ENCODE peak calls at places on chromosomes 6 and 20, in four cellular contexts. One of them, this sample, is unnamed.
A peak's percentile ranks its signal among the peaks of the same experiment; 100 is the strongest.

GRCh38 chr20:53795170-53795569 is 201.5 kb upstream of the ZNF217 start:
- DNase-seq in K562: no peak
- DNase-seq in GM12878: no peak
- DNase-seq in IMR-90: peak; percentile 55
- DNase-seq in this sample: no peak

GRCh38 chr6:55668625-55669024 is 89.6 kb upstream of the HMGCLL1 start:
- DNase-seq in K562: no peak
- DNase-seq in GM12878: no peak
- DNase-seq in IMR-90: peak; percentile 44
- DNase-seq in this sample: peak; percentile 18

GRCh38 chr6:132964101-132964867 is 149.9 kb downstream of the RPS12 start:
- DNase-seq in K562: peak; percentile 32
- DNase-seq in GM12878: no peak
- DNase-seq in IMR-90: peak; percentile 87
- DNase-seq in this sample: peak; percentile 97

GRCh38 chr20:31606928-31607639 is 2.0 kb downstream of the ID1 start:
- DNase-seq in K562: peak; percentile 78
- DNase-seq in GM12878: no peak
- DNase-seq in IMR-90: peak; percentile 67
- DNase-seq in this sample: peak; percentile 60

GRCh38 chr6:106666290-106667021 is 37.1 kb downstream of the QRSL1 start:
- DNase-seq in K562: no peak
- DNase-seq in GM12878: peak; percentile 64
- DNase-seq in IMR-90: no peak
- DNase-seq in this sample: no peak

GRCh38 chr6:81814365-81815109 is 62.1 kb upstream of the TENT5A start:
- DNase-seq in K562: no peak
- DNase-seq in GM12878: no peak
- DNase-seq in IMR-90: peak; percentile 9
- DNase-seq in this sample: no peak

GRCh38 chr6:82840571-82840970 is 225.1 kb downstream of the UBE3D start:
- DNase-seq in K562: no peak
- DNase-seq in GM12878: no peak
- DNase-seq in IMR-90: peak; percentile 2
- DNase-seq in this sample: no peak

GRCh38 chr6:133837801-133838349 is 51.0 kb upstream of the TCF21 start:
- DNase-seq in K562: peak; percentile 61
- DNase-seq in GM12878: no peak
- DNase-seq in IMR-90: no peak
- DNase-seq in this sample: peak; percentile 34

GRCh38 chr20:63978319-63979220 is 872 bp downstream of the SAMD10 start:
- DNase-seq in K562: peak; percentile 72
- DNase-seq in GM12878: no peak
- DNase-seq in IMR-90: peak; percentile 43
- DNase-seq in this sample: peak; percentile 30

GRCh38 chr20:9177278-9177677 is 108.4 kb downstream of the PLCB4 start:
- DNase-seq in K562: no peak
- DNase-seq in GM12878: no peak
- DNase-seq in IMR-90: no peak
- DNase-seq in this sample: no peak

DNA sequence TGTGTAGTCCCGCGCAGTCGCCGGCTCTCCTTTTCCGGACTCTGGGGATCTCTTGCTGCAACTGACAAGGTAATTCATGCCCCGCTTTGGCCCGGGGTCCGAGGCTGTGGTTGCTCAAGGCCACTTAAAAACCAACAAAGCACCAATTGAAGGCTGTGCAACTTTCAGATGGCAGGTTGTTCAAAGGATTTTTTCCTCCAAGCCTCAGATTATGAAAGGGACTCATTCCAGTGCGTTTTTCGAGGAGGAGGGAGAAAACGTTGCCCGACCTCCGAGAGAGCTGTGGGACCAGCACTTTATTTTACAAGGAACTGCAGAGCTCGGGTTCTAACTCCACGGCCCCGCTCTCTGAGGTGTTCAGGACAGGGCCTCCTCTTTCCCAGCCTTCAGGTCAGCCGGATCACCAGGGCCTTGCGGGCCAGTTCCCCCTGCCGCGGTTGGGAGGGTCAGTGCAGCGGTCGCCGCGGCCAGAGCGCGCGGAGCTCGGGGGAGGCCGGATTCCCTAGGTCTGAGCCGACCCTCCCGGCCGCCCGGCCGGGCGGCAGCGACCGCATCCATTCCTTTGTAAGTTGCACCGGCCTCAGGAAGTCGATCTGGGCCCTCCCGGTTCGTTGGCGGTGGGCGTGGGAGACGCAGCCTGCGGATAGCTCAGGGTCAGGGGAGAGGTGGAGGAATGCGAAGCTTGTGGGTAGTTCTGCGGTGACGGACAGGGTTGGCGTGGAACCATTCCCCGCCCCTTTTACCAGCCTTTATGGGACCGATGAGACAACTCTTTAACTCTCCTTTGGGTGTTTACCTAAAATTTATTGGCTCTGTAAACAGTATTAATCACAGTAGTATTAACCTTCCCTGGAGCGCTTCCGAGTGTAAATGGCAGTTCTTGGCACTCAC is 1.6 kb downstream of the UTRN start:
- DNase-seq in K562: peak; percentile 14
- DNase-seq in GM12878: no peak
- DNase-seq in IMR-90: peak; percentile 93
- DNase-seq in this sample: peak; percentile 94
- TF ChIP-seq FOS in K562: no peak
- TF ChIP-seq FOS in GM12878: no peak
- TF ChIP-seq FOS in IMR-90: no peak
- TF ChIP-seq FOS in this sample: peak; percentile 7

GRCh38 chr6:164345340-164345739 is 930.8 kb downstream of the QKI start:
- DNase-seq in K562: no peak
- DNase-seq in GM12878: no peak
- DNase-seq in IMR-90: no peak
- DNase-seq in this sample: no peak
- TF ChIP-seq CTCF in K562: no peak
- TF ChIP-seq CTCF in GM12878: no peak
- TF ChIP-seq CTCF in IMR-90: no peak
- TF ChIP-seq CTCF in this sample: no peak

GRCh38 chr6:89321571-89321970 is 6.5 kb upstream of the GABRR2 start:
- DNase-seq in K562: peak; percentile 34
- DNase-seq in GM12878: peak; percentile 28
- DNase-seq in IMR-90: no peak
- DNase-seq in this sample: no peak
- TF ChIP-seq FOS in K562: no peak
- TF ChIP-seq FOS in GM12878: no peak
- TF ChIP-seq FOS in IMR-90: no peak
- TF ChIP-seq FOS in this sample: no peak

DNA sequence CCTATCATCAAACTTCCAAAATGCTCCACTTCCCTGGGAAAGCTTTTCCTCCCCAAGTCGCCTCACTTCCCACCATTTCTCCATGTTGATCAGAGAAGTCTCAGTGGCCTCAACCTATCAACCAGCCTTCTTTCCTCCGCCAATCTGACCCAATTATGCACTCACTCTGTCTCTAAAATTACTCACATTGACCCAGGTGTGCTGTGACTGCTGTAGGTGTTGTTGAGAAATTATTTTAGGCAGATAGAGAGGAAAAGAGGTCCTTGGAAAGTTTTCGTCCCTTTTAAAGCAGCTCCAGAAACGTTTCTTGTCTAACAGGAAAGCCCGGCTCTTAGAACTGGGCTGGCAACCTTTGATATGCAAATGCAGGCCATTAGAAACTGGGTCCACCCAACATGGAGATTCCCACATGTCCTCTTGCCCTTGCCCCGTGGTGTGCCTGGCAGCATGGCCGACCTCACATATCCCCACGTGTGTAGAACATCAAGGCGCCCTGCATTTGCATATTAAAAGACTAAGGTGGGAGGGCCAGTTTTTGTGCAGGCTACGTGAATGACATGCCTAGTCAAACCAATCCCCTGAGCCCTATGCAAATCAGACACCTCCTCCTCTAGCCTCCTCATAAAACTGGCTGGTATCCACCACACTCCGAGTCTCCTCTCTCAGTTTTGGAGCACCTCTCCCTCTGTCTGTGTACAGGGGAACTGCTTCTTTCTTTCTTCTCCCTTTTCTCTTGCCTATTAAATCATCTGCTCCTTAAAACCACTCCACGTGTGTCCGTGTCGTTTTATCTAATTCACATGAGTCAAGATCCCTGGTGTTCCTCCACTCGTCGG is 12.9 kb downstream of the IPCEF1 start:
- DNase-seq in K562: peak; percentile 23
- DNase-seq in GM12878: no peak
- DNase-seq in IMR-90: peak; percentile 16
- DNase-seq in this sample: peak; percentile 5
- TF ChIP-seq CTCF in K562: peak; percentile 48
- TF ChIP-seq CTCF in GM12878: no peak
- TF ChIP-seq CTCF in IMR-90: peak; percentile 31
- TF ChIP-seq CTCF in this sample: no peak

GRCh38 chr20:22690616-22691179 is 106.3 kb upstream of the FOXA2 start:
- DNase-seq in K562: no peak
- DNase-seq in GM12878: no peak
- DNase-seq in IMR-90: no peak
- DNase-seq in this sample: no peak
- TF ChIP-seq FOS in K562: no peak
- TF ChIP-seq FOS in GM12878: no peak
- TF ChIP-seq FOS in IMR-90: no peak
- TF ChIP-seq FOS in this sample: no peak

GRCh38 chr6:6714498-6715360 is 126.2 kb downstream of the LY86 start:
- DNase-seq in K562: no peak
- DNase-seq in GM12878: no peak
- DNase-seq in IMR-90: peak; percentile 15
- DNase-seq in this sample: no peak

GRCh38 chr6:6712979-6713514 is 124.5 kb downstream of the LY86 start:
- DNase-seq in K562: no peak
- DNase-seq in GM12878: no peak
- DNase-seq in IMR-90: no peak
- DNase-seq in this sample: no peak

GRCh38 chr6:6713660-6714446 is 125.3 kb downstream of the LY86 start:
- DNase-seq in K562: no peak
- DNase-seq in GM12878: no peak
- DNase-seq in IMR-90: peak; percentile 52
- DNase-seq in this sample: no peak

GRCh38 chr6:6711832-6712231 is 123.3 kb downstream of the LY86 start:
- DNase-seq in K562: no peak
- DNase-seq in GM12878: peak; percentile 39
- DNase-seq in IMR-90: no peak
- DNase-seq in this sample: no peak

DNA sequence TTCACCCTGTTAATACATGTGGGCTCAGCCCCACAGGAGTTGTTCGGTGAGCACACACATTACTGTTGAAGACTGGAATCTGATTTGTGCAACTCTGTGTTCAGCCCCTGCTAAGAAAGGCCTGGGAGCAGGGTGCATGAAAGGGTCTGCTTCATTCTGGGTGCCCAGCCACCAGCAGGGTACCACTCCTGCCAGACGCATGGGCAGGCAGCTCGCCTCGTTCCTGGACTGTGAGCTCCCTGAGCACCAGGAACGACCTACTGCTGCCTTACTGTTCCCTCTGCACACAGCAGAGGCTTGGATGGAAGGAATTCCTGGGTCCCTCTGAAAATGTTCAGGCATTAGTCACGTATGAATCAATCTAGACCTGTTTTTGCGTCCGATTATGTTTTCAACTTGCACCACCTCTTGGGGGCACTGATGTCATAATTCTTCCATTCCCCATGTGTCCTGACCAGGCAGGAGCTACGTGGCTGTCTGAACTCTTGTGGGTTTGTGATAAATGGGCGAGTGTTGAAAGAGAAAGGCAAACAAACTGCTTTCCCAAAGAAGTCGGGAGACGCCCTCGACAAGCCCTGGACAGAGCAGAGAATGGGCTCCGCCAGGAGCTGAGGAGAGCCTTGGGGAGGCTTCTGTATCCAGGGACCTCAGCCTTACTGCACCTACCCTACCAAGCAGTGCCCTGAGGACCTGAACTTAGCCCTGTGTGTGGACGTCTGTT is 123.9 kb downstream of the LY86 start:
- DNase-seq in K562: peak; percentile 73
- DNase-seq in GM12878: no peak
- DNase-seq in IMR-90: peak; percentile 87
- DNase-seq in this sample: no peak
- TF ChIP-seq CTCF in K562: peak; percentile 71
- TF ChIP-seq CTCF in GM12878: no peak
- TF ChIP-seq CTCF in IMR-90: peak; percentile 12
- TF ChIP-seq CTCF in this sample: no peak

GRCh38 chr20:46128310-46129151 is 10.4 kb downstream of the CD40 start:
- DNase-seq in K562: peak; percentile 71
- DNase-seq in GM12878: no peak
- DNase-seq in IMR-90: no peak
- DNase-seq in this sample: peak; percentile 30

GRCh38 chr20:46127396-46128010 is 9.4 kb downstream of the CD40 start:
- DNase-seq in K562: no peak
- DNase-seq in GM12878: no peak
- DNase-seq in IMR-90: no peak
- DNase-seq in this sample: no peak

GRCh38 chr20:46130534-46130933 is 12.4 kb downstream of the CD40 start:
- DNase-seq in K562: no peak
- DNase-seq in GM12878: peak; percentile 43
- DNase-seq in IMR-90: no peak
- DNase-seq in this sample: no peak

GRCh38 chr20:46131396-46131795 is 13.3 kb downstream of the CD40 start:
- DNase-seq in K562: no peak
- DNase-seq in GM12878: no peak
- DNase-seq in IMR-90: peak; percentile 5
- DNase-seq in this sample: peak; percentile 27

DNA sequence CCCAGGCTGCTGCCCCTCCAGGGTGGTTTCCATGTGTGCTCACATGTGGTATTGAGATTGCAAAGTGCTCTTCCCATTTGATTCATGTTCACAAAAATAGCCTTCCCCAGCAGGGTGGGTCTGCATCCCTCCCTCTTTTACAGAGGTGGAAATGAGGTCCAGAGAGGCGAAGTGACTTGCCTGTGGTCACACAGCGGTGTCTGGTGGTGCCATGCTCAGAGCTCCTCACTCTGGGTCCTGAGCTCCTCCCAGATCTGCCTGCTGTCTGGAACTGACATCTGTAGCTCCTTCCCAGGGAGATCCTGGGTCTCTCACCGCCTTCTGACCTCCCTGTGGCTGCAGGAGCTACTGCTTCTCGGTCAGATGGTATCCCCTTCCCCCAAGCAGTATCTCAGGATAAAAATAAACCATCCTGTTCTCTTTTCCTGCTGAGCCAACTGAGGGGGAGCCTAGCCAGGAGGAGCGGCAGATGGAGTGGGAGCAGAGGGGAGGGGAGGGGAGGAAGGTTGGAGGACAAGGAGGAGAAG is 11.9 kb downstream of the CD40 start:
- DNase-seq in K562: no peak
- DNase-seq in GM12878: peak; percentile 59
- DNase-seq in IMR-90: no peak
- DNase-seq in this sample: no peak
- TF ChIP-seq FOS in K562: no peak
- TF ChIP-seq FOS in GM12878: no peak
- TF ChIP-seq FOS in IMR-90: no peak
- TF ChIP-seq FOS in this sample: no peak

DNA sequence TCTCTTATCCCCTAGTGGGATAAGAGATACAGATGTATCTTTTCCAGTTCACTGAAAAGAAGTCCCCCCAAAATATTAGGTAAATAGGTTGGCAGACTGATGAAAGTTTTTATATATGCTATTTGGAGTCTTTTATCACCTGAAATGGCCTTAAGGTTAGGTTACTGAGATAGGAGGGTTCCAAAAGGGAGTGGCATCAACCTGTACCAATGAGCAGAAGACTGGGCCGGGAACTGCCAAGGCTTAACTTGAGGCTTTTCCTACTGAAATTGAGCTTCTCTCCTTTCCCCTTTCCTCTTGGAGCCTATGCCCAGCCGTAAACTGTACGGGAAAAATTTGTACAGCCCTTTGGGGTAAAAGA is 42.0 kb downstream of the EIF2S2 start:
- DNase-seq in K562: no peak
- DNase-seq in GM12878: no peak
- DNase-seq in IMR-90: no peak
- DNase-seq in this sample: no peak
- TF ChIP-seq CTCF in K562: no peak
- TF ChIP-seq CTCF in GM12878: no peak
- TF ChIP-seq CTCF in IMR-90: no peak
- TF ChIP-seq CTCF in this sample: no peak